ENCODE peak calls at places on chromosomes 12 and 14, in four cellular contexts. A is GM23338, V is astrocyte, Q is neural progenitor cell. N is an unnamed sample.

GRCh38 chr12:47394070-47394469 is 311.8 kb downstream of the RPAP3 start:
- DNase-seq in A (peak), V (peak), Q (no peak), N (no peak)

GRCh38 chr14:60642270-60642789 is 6.9 kb downstream of the SIX1 start:
- DNase-seq in A (peak), Q (peak), V (no peak), N (no peak)

GRCh38 chr12:64311877-64312276 is 78.7 kb downstream of the C12orf56 start:
- DNase-seq in V (no peak), A (no peak), Q (no peak), N (no peak)

GRCh38 chr14:24630087-24630871 is 3.7 kb downstream of the GZMB start:
- DNase-seq in A (no peak), Q (no peak), V (no peak), N (no peak)

GRCh38 chr14:25406818-25407217 is 356.9 kb upstream of the STXBP6 start:
- DNase-seq in A (peak), V (no peak), Q (peak), N (peak)

GRCh38 chr12:109065154-109065852 is 12.9 kb downstream of the USP30 start:
- DNase-seq in Q (no peak), A (no peak), V (no peak), N (no peak)

GRCh38 chr14:21109377-21110260 is 8.8 kb downstream of the TMEM253 start:
- DNase-seq in A (peak), V (no peak), Q (no peak), N (no peak)

GRCh38 chr12:57759360-57759980 is 4.6 kb downstream of the MARCHF9 start:
- DNase-seq in Q (no peak), A (peak), V (no peak), N (peak)

GRCh38 chr12:132393991-132394949 is 64.9 kb upstream of the GALNT9 start:
- DNase-seq in V (no peak), Q (no peak), A (no peak), N (peak)

GRCh38 chr14:72126561-72126960 is 194.3 kb downstream of the RGS6 start:
- DNase-seq in A (no peak), V (no peak), Q (no peak), N (no peak)

GRCh38 chr12:22255097-22255496 is 79.4 kb downstream of the ST8SIA1 start:
- DNase-seq in A (peak), V (peak), Q (peak), N (peak)
- H3K4me2 ChIP-seq in A (peak), V (peak), Q (peak), N (no peak)

DNA sequence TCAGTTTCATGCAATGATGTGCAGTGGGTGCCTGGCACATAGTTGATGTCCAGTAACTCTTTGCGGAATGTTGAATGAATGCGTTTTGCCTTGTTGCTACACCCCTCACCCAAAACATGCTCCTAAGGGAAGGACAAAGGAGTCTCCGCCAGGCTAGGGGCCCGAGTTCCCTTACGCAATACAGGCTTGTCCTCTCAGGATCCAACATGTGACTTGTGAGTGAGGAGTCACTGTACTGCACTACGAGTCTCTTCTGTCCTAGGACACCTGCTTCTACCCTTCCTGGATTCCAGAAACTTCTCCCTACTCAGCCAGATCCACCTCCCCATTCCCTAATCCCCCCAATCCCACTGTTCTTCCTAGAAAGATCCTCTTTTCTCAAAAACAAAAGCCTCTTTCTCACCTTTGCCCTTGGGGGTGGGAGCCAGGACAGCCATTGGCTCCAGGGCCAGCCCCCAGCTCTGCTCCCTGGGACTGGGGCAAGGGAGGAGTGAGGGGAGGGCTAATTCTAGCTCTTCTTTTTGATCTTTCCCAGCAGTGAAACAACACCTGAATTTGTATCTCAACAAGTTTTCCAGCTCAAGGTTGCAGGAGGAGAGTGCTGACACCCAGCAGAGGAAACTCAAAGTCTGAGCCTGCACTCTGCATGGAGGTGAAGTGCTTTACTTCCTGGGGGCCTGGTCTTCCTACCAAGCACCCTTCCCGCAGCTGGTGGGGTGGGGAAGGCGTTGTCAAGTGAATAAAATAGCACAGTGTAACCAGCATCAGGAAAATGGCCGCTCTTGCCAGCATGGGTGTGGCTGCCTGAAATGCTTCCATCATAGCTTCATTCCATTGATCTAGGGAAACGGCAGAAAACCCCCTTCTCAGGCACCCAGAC is 3.4 kb upstream of the OTUB2 start:
- DNase-seq in A (no peak), V (no peak), Q (peak), N (no peak)
- H3K4me2 ChIP-seq in A (no peak), V (no peak), Q (peak), N (no peak)

GRCh38 chr14:89337161-89337560 is 79.9 kb downstream of the FOXN3 start:
- DNase-seq in V (no peak), Q (peak), A (peak), N (peak)

GRCh38 chr14:89339579-89339978 is 77.5 kb downstream of the FOXN3 start:
- DNase-seq in A (no peak), Q (no peak), V (no peak), N (no peak)

GRCh38 chr14:89337912-89338311 is 79.1 kb downstream of the FOXN3 start:
- DNase-seq in Q (no peak), V (no peak), A (no peak), N (peak)

GRCh38 chr14:89339158-89339557 is 77.9 kb downstream of the FOXN3 start:
- DNase-seq in A (no peak), V (no peak), Q (no peak), N (no peak)

DNA sequence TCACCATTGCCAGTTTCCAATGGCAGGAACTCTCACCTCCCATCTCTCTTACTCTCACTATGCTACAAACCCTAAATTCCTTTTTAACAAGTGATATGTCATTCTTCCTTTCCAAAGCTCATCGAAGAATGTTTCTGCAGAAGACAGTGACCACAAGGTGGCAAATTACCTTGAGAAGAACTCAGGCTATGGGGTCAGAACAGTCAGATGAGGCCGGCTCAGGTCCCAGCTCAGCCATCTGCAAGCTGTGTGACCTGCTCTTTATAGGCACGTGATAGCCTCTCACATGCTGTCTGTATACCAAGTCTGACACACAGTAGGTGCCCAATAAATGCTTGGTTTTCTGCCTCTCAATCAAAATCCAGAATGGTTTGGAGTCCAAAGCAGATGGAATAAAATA is 80.7 kb downstream of the FOXN3 start:
- DNase-seq in V (no peak), Q (peak), A (peak), N (no peak)
- H3K4me2 ChIP-seq in V (no peak), Q (peak), A (no peak), N (no peak)

DNA sequence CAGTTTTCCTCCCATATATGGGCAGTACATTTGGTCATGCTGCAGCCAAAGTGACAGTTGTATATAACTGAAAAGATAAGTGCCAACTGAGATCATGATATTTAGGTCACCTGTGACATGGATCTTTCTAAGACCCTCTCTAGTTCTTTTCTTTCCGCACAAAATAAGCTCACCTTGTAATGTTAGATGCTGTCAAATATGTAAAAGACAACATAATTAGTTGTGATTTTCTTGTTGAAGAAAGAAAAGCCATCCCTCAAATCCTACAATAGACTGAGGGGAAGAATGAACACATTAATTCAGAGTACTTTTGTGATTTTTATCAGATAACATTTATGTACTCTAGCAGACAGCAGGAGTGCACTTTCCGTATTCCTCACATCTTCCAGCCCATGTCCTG is 37.4 kb downstream of the OVCH1 start:
- DNase-seq in V (no peak), Q (no peak), A (no peak), N (no peak)
- H3K4me2 ChIP-seq in V (no peak), Q (no peak), A (no peak), N (no peak)

N was measured in GM23248.